ENCODE peak calls at places on chromosomes 2 and 18, in ten cellular contexts. T is adrenal gland, J is A549, U is thoracic aorta, Q is transverse colon, G is H1, E is left ventricle myocardium inferior, R is IMR-90, I is psoas muscle, S is aorta. M is an unnamed sample. For H3K9me3 and H3K4me1, the result is how much of the 10 kb centered on the place peaks cover.

GRCh38 chr18:58787750-58788149 is 76.9 kb upstream of the ZNF532 start:
- DNase-seq in T (no peak), J (no peak), U (no peak), Q (no peak), G (no peak), E (peak), R (no peak), I (no peak), S (no peak), M (no peak)

GRCh38 chr2:9063023-9063606 is 59.6 kb upstream of the MBOAT2 start:
- DNase-seq in T (no peak), J (no peak), U (no peak), Q (no peak), G (no peak), E (no peak), R (no peak), I (no peak), S (no peak), M (no peak)

GRCh38 chr2:160108231-160108630 is 45.8 kb upstream of the PLA2R1 start:
- DNase-seq in T (no peak), J (no peak), U (no peak), Q (no peak), G (no peak), E (no peak), R (no peak), I (no peak), S (no peak), M (no peak)

GRCh38 chr2:46939596-46940359 is 24.2 kb upstream of the MCFD2 start:
- DNase-seq in T (peak), J (no peak), U (no peak), Q (no peak), G (no peak), E (no peak), R (no peak), I (no peak), S (no peak), M (no peak)

GRCh38 chr2:120596191-120596781 is 139.4 kb upstream of the GLI2 start:
- DNase-seq in T (no peak), J (no peak), U (no peak), Q (no peak), G (no peak), E (peak), R (no peak), I (peak), S (peak), M (no peak)

GRCh38 chr18:50917021-50917420 is 38.1 kb downstream of the ME2 start:
- DNase-seq in T (no peak), J (no peak), U (no peak), Q (no peak), G (no peak), E (no peak), R (peak), I (no peak), S (no peak), M (no peak)

GRCh38 chr18:48024009-48024512 is 93.6 kb upstream of the SMAD2 start:
- DNase-seq in T (no peak), J (no peak), U (no peak), Q (no peak), G (no peak), E (no peak), R (no peak), I (no peak), S (peak), M (peak)

GRCh38 chr18:26458526-26459232 is 89.7 kb downstream of the KCTD1 start:
- DNase-seq in T (no peak), J (no peak), U (no peak), Q (no peak), G (no peak), E (no peak), R (peak), I (no peak), S (no peak), M (no peak)

GRCh38 chr18:62487161-62487560 is 35.7 kb upstream of the ZCCHC2 start:
- DNase-seq in T (no peak), J (no peak), U (no peak), Q (no peak), G (no peak), E (no peak), R (no peak), I (no peak), S (no peak), M (no peak)

GRCh38 chr18:58497845-58498244 is 131.0 kb downstream of the ALPK2 start:
- DNase-seq in T (no peak), J (no peak), U (no peak), Q (no peak), G (no peak), E (no peak), R (peak), I (no peak), S (no peak), M (no peak)

GRCh38 chr2:232898592-232899541 is 28.8 kb downstream of the SNORC start:
- DNase-seq in T (peak), J (no peak), U (no peak), Q (no peak), G (no peak), E (no peak), R (peak), I (no peak), S (no peak), M (no peak)

GRCh38 chr2:47225061-47225783 is 70.1 kb upstream of the STPG4 start:
- DNase-seq in T (peak), J (no peak), U (no peak), Q (peak), G (no peak), E (peak), R (peak), I (peak), S (peak), M (peak)

GRCh38 chr2:236172866-236173733 is 4.9 kb upstream of the GBX2 start:
- DNase-seq in T (no peak), J (no peak), U (no peak), Q (no peak), G (no peak), E (no peak), R (no peak), I (no peak), S (peak), M (no peak)

GRCh38 chr2:74979844-74980243 is 21.4 kb downstream of the POLE4 start:
- DNase-seq in T (no peak), J (no peak), U (no peak), Q (no peak), G (no peak), E (no peak), R (no peak), I (no peak), S (no peak), M (no peak)

GRCh38 chr2:10434885-10435419 is 13.2 kb downstream of the ODC1 start:
- DNase-seq in T (peak), J (peak), U (no peak), Q (peak), G (no peak), E (peak), R (peak), I (peak), S (peak), M (no peak)

GRCh38 chr2:160379399-160379798 is 114.2 kb downstream of the RBMS1 start:
- DNase-seq in T (peak), J (no peak), U (no peak), Q (no peak), G (no peak), E (no peak), R (peak), I (no peak), S (no peak), M (no peak)

GRCh38 chr18:60471652-60472051 is 99.1 kb upstream of the MC4R start:
- DNase-seq in T (no peak), J (no peak), U (no peak), Q (no peak), G (no peak), E (no peak), R (no peak), I (no peak), S (no peak), M (no peak)

GRCh38 chr2:165539985-165540384 is 70.5 kb downstream of the CSRNP3 start:
- DNase-seq in T (no peak), J (no peak), U (no peak), Q (no peak), G (no peak), E (no peak), R (no peak), I (no peak), S (no peak), M (no peak)

GRCh38 chr18:72871091-72871490 is 3.3 kb upstream of the NETO1 start:
- DNase-seq in T (no peak), J (no peak), U (no peak), Q (no peak), G (no peak), E (no peak), R (peak), I (no peak), S (no peak), M (no peak)

GRCh38 chr2:19073522-19073921 is 284.9 kb downstream of the OSR1 start:
- DNase-seq in T (no peak), J (peak), U (no peak), Q (no peak), G (no peak), E (peak), R (peak), I (peak), S (no peak), M (peak)

GRCh38 chr18:46452820-46453219 is 204.2 kb downstream of the LOXHD1 start:
- DNase-seq in T (no peak), J (no peak), U (no peak), Q (no peak), G (no peak), E (no peak), R (peak), I (no peak), S (no peak), M (no peak)

GRCh38 chr2:181275643-181276070 is 181.5 kb upstream of the ITGA4 start:
- DNase-seq in T (no peak), J (no peak), U (no peak), Q (peak), G (no peak), E (no peak), R (no peak), I (no peak), S (no peak), M (no peak)

GRCh38 chr18:304887-305529 is 37.2 kb upstream of the THOC1 start:
- DNase-seq in T (no peak), J (no peak), U (no peak), Q (no peak), G (no peak), E (no peak), R (no peak), I (no peak), S (no peak), M (no peak)

GRCh38 chr2:192145496-192145895 is 49.2 kb downstream of the TMEFF2 start:
- DNase-seq in T (no peak), J (no peak), U (no peak), Q (no peak), G (no peak), E (no peak), R (no peak), I (no peak), S (no peak), M (no peak)
- H3K27ac ChIP-seq in T (no peak), J (no peak), U (no peak), Q (no peak), G (no peak), E (no peak), R (no peak), I (no peak), S (no peak), M (peak)

DNA sequence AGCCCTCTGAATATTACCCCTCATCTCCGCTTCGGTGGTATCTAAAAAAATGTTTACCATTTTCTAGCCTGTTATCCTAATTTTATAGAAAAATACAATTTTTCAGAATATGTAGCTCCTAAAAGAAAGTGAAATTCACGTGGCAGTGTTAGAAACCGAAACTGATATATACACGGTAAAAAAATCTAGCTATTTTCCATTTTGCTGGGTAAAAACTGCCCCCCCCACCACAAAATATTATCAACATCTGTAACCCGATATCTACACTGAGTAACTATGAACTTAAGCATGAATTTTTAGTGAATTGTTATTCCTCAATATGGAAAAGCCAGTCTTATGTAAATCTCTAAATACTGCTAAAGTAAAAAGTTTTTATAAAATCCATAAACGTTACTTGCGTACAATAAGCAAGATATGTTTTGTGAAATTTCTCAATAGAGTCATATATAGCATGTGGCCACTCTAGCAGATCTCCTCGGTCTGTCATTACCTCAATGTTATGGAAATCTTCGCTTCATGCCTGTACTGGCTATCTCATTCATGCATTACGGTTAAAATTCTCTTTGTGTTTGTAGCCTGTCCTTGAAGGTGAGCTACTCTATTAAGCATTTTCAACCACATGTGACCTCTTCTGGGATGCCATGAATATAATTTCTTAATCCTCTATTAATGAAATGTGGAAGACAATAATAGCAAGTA is 524.2 kb downstream of the TRIB2 start:
- DNase-seq in T (no peak), J (no peak), U (no peak), Q (no peak), G (no peak), E (no peak), R (no peak), I (no peak), S (no peak), M (no peak)
- H3K9me3 ChIP-seq in T (under half), J (under half), U (under half), Q (under half), G (under half), E (under half), R (under half), I (under half), S (under half), M (under half)

DNA sequence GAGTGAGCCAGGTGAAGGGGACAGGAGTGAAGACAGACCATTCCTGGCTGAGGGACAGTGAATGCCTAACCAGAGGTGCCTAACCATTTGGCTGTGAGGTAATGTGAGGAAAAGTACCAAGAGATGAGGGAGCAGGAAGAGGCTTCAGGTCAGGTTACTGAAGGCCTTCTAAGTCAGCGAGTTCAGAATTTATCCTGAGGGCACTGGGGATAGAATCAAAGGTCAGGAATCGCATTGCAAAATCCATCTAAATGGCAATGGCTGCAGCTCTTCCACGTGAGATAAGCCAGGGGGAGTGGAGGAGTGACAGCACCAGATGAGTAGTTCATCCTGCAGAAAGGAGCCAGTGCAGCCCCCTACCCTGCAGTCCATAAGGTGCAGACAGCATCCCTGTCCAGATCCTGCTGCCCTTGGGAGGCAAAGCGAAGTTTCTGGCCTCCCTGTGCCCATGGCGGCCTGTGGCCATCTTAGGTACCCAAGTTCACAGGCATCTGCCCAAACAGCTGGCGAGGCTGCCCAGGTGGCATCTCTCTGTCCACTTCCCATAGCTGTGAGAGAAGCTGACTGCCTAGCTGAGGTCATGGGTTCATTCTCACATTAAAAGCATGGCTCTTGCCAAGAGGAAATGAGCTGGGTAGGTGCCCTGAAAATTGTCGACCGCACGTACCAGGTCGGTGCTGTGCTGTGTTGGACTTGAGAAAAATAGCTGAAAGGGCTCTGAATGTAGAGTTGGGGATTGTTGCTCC is 49.5 kb downstream of the CYP27C1 start:
- DNase-seq in T (no peak), J (no peak), U (no peak), Q (no peak), G (no peak), E (no peak), R (no peak), I (no peak), S (no peak), M (no peak)
- H3K4me1 ChIP-seq in T (under half), J (under half), U (under half), Q (under half), G (under half), E (under half), R (under half), I (under half), S (under half), M (under half)

GRCh38 chr2:188524519-188525113 is 232.9 kb downstream of the GULP1 start:
- DNase-seq in T (peak), J (peak), U (no peak), Q (peak), G (no peak), E (no peak), R (peak), I (no peak), S (no peak), M (no peak)

GRCh38 chr2:188523901-188524300 is 232.2 kb downstream of the GULP1 start:
- DNase-seq in T (no peak), J (no peak), U (no peak), Q (no peak), G (no peak), E (no peak), R (peak), I (no peak), S (no peak), M (no peak)

GRCh38 chr2:188529710-188530109 is 238.0 kb downstream of the GULP1 start:
- DNase-seq in T (no peak), J (no peak), U (no peak), Q (no peak), G (no peak), E (no peak), R (peak), I (no peak), S (no peak), M (no peak)

GRCh38 chr2:188527110-188527509 is 235.4 kb downstream of the GULP1 start:
- DNase-seq in T (no peak), J (no peak), U (no peak), Q (no peak), G (no peak), E (no peak), R (peak), I (no peak), S (no peak), M (no peak)

DNA sequence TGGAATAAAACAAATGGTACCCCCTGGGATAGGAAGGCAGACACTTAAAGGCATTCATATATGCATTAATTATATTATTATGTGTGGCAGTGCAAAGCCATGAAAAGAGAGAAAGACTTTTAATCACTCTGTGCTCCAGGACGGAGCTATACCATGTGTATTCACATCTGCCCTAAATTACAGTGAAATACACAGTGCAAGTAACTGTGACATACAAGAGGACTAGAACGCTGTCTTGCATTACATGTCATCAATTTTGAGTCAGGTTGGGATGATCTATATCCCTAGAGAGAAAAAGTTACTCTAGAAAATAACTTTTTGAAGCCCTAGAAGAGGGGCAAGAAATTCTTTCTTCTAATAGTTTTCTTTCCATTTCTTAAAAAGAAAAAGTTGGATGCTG is 236.0 kb downstream of the GULP1 start:
- DNase-seq in T (no peak), J (no peak), U (no peak), Q (no peak), G (no peak), E (no peak), R (no peak), I (no peak), S (no peak), M (no peak)
- H3K27ac ChIP-seq in T (no peak), J (no peak), U (peak), Q (peak), G (no peak), E (peak), R (no peak), I (no peak), S (no peak), M (no peak)

GRCh38 chr2:194938066-194938465 is 719.0 kb upstream of the SLC39A10 start:
- DNase-seq in T (no peak), J (no peak), U (no peak), Q (no peak), G (no peak), E (no peak), R (no peak), I (no peak), S (no peak), M (no peak)
- H3K9me3 ChIP-seq in T (under half), J (under half), U (under half), Q (under half), G (under half), E (under half), R (under half), I (under half), S (under half), M (under half)

GRCh38 chr2:234679151-234679765 is 182.4 kb upstream of the ARL4C start:
- DNase-seq in T (no peak), J (no peak), U (no peak), Q (no peak), G (no peak), E (no peak), R (no peak), I (no peak), S (no peak), M (no peak)
- H3K4me1 ChIP-seq in T (under half), J (half or more), U (under half), Q (under half), G (under half), E (under half), R (under half), I (under half), S (under half), M (half or more)

M was measured in RWPE2.